ENCODE peak calls at places on chromosomes 16 and 17, in four cellular contexts. V is Caco-2, U is neural progenitor cell, J is body of pancreas. P is an unnamed sample. For H3K4me1, the result is how much of the 10 kb centered on the place peaks cover.

GRCh38 chr16:55257971-55258613 is 65.9 kb upstream of the IRX6 start:
- DNase-seq in U (peak), J (peak), V (peak), P (peak)

GRCh38 chr16:77657016-77657415 is 65.3 kb upstream of the NUDT7 start:
- DNase-seq in V (peak), U (peak), J (no peak), P (no peak)

GRCh38 chr17:41734949-41735313 is 488 bp upstream of the HAP1 start:
- DNase-seq in J (no peak), V (no peak), U (peak), P (peak)

GRCh38 chr17:7019839-7020519 is 2.9 kb upstream of the BCL6B start:
- DNase-seq in V (no peak), J (peak), U (peak), P (peak)

GRCh38 chr17:55056530-55056929 is 88.0 kb downstream of the STXBP4 start:
- DNase-seq in J (peak), V (no peak), U (no peak), P (peak)

GRCh38 chr17:74354123-74354522 is 7.5 kb downstream of the BTBD17 start:
- DNase-seq in J (no peak), V (no peak), U (peak), P (peak)

GRCh38 chr16:56424404-56424765 is 960 bp downstream of the AMFR start:
- DNase-seq in J (no peak), U (no peak), V (no peak), P (no peak)

GRCh38 chr17:39928868-39929651 is 1.5 kb downstream of the LRRC3C start:
- DNase-seq in J (no peak), U (no peak), V (no peak), P (no peak)

GRCh38 chr17:81003711-81004335 is 12.2 kb downstream of the CHMP6 start:
- DNase-seq in V (no peak), J (peak), U (peak), P (peak)

GRCh38 chr16:66070140-66070887 is 296.2 kb upstream of the CDH5 start:
- DNase-seq in J (peak), U (no peak), V (no peak), P (peak)

DNA sequence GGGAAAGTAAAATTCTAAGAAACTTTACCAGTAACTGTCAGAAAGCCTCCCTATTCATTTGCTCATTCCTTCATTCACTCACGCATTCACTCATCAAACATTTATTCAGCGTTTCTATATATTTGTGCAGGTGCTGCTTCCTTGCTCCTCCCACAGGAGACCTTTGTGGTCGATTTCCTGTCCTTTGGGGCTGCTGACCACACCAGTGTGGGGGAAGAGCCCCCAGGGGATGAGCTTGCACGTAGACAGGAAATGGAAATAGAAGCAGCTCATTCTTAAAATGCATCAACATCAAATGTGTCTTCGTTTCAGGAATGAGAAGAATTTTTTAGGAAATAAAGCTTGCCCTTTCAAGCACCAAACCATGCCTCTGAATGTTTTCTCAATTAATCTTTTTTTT is 9.6 kb downstream of the PIK3R6 start:
- DNase-seq in U (no peak), J (no peak), V (no peak), P (no peak)
- H3K4me1 ChIP-seq in U (under half), J (under half), V (under half), P (under half)

DNA sequence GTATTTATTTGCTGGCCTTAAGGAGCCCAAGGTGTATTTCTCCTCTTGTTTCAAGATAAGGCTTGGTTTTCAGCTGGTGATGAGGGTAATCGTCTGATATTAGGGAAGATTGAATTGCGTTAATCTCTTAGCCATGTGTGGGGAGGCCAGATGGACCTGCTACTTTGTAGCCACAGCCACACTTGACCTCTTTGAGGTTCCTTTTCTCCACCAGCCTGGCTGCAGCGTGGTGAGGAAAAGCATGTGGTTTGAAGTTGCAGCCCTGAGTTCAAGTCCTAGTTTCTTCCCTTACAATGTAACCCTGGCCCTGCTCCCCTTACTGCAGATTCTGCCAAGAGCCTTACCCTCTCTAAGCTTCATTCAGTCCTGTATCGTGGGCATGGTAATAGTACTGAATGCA is 3.1 kb downstream of the MINK1 start:
- DNase-seq in J (no peak), V (no peak), U (no peak), P (no peak)
- H3K4me1 ChIP-seq in J (under half), V (under half), U (under half), P (half or more)

DNA sequence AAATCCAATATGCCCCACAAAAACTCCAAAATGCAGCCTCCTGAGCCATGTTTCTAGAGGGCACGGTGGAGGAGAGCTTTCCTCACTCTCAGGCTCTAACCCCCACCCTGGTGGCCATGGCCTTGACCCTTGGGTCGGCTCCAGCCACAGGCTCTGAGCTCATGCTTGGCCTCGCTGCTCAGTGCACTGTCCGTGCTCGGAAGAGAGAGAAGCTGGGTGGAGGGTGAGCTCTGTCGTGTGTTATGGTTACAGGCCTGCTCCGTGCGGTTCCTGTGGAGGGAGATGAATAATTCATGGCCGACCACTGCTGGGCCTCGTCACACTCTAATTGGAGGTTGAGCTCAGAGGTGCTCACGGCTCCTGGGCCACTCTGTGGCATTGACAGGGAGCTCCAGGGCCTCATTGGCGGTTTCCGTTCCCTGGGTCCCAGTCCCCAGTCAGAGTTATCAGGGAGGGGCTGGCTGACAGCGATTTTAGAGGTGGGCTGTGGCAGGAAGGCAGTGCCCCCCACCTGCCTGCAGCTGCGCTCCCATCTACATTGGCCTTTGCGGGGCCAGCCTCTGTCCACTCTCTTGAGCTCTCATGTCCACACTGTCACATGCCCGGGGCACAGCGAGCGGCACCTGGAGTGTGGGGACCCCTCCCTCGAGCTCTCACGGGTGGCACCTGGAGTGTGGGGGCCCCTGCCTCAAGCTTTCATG is 24.9 kb downstream of the ACSF3 start:
- DNase-seq in U (no peak), V (no peak), J (no peak), P (no peak)
- H3K4me1 ChIP-seq in U (under half), V (under half), J (under half), P (under half)

DNA sequence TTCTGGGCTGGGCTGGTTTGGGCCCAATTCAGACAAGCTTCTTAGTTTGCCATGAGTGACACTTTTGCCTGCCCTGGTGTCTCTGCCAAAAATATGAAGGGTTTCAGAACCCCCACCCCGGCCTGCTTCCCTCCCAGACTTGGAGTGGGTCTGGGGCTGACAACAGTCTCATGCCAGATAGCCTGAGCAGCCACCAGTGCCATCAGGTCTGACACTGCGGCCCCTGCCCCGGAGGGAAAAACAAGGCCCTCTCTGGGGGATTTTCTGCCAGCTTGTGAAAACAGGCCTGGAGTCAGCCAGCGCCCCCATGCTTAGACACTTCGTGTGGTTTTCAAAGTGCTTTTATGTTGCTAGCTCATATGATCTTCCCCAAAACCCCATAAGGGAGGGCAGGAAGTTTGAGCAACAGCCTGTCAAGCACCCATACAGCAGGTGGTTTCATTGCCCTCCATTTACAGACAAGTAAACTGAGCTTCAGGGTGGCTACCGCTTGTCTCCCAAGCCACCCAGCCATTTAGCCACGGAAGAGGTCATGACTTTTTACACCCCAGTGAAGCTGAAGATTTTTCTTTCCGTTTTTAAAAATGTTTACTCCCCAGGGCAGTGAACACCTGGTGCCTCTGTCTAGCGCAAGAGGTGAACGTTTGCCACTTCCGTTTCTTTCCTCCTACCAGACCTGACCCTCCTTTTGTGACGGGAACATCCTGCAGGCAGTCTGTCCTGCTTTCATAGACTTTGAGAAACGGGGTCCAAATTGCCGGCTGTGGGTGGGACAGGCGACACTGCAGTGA is 300.6 kb downstream of the SEC14L1 start:
- DNase-seq in J (no peak), U (no peak), V (no peak), P (no peak)
- H3K4me1 ChIP-seq in J (under half), U (under half), V (under half), P (half or more)

GRCh38 chr16:70749681-70750601 is 51.0 kb downstream of the VAC14 start:
- DNase-seq in U (peak), V (no peak), J (peak), P (no peak)

GRCh38 chr16:70746040-70746707 is 54.8 kb downstream of the VAC14 start:
- DNase-seq in U (no peak), J (peak), V (no peak), P (peak)

GRCh38 chr16:70746708-70747424 is 54.1 kb downstream of the VAC14 start:
- DNase-seq in J (peak), U (no peak), V (peak), P (no peak)

GRCh38 chr16:70749006-70749678 is 51.8 kb downstream of the VAC14 start:
- DNase-seq in V (no peak), J (no peak), U (no peak), P (peak)

DNA sequence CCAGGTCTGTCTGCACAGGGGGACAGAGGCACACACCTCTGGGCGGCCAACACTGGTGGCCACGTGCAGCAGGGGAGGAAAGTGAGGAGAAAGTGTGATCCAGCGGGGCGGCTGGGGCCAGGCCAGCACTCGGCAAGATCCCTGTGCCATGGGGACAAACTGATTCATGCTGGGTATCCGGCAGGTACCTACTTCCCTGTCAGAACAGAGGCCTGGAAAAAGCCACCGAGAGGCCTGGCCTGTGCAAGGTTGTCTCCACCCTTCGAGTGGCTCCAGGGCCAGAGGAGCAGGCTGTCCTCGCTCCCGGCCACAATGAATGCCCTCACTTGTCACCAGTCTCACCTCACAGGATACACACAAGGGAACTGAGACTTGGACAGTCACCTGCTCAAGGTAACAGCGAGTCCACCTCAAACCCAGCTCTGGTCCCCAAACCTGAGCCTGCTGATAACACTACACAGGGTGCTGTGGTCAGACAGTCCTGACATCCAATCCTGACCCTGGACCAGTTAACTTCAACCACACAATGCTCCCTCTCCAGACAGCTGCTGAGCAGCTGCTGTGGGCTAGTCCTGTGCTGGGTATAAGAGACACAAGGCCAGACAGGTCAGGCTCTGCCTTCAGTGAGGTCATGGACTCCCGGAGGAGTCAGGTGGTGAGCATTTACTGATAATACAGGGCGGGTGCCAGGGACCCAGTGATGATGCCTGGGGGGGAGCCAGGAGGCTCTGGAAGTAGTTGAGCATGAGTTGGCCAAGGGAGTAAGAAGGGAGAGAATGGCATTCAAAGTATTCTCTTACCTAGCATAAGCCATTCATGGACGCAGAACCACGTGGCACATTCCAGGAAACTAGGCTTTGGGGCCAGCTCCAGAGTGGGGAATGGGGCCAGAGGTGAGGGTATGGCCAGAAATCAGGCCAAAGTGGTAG is 53.0 kb downstream of the VAC14 start:
- DNase-seq in J (no peak), U (no peak), V (peak), P (peak)
- H3K4me1 ChIP-seq in J (half or more), U (under half), V (under half), P (half or more)

DNA sequence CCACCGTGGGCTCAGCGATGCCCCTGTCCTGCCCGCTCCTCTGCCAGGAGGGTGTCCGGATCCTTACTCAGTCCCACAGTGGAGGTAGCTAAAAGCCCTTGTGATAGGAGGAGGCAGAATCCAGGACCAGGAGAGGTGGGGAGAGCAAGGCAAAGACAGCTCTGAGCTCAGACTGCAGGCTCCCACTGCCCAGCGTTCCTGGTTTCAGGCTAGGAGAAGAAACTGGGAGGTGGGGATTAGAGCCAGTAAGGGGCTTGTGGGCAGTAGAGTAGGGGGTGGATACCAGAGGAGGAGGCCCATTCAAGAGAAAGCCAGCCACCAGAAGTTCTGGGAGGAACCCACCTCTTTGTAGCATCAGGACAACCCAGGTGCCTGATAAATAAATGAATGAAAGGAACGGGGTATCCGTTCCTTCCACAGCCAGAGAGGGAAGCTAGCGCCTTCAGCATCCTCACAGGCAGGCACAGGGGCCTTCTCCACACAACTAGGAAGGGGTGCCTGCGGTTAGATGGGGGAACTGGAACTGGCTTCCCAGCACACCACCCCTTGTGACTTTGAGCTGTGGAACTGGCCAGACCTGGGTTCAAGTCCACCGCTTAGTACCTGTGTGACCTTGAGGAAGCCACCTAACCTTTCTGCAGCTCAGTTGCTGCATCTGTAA is 2.3 kb downstream of the IL21R start:
- DNase-seq in J (no peak), V (no peak), U (no peak), P (no peak)
- H3K4me1 ChIP-seq in J (under half), V (under half), U (under half), P (half or more)

GRCh38 chr16:8703693-8704092 is 29.3 kb downstream of the ABAT start:
- DNase-seq in U (no peak), V (no peak), J (no peak), P (no peak)

GRCh38 chr16:8708546-8708945 is 34.1 kb downstream of the ABAT start:
- DNase-seq in U (no peak), J (no peak), V (no peak), P (no peak)

GRCh38 chr16:8704098-8704497 is 29.7 kb downstream of the ABAT start:
- DNase-seq in V (no peak), J (no peak), U (no peak), P (no peak)
- H3K4me1 ChIP-seq in V (under half), J (under half), U (under half), P (under half)

DNA sequence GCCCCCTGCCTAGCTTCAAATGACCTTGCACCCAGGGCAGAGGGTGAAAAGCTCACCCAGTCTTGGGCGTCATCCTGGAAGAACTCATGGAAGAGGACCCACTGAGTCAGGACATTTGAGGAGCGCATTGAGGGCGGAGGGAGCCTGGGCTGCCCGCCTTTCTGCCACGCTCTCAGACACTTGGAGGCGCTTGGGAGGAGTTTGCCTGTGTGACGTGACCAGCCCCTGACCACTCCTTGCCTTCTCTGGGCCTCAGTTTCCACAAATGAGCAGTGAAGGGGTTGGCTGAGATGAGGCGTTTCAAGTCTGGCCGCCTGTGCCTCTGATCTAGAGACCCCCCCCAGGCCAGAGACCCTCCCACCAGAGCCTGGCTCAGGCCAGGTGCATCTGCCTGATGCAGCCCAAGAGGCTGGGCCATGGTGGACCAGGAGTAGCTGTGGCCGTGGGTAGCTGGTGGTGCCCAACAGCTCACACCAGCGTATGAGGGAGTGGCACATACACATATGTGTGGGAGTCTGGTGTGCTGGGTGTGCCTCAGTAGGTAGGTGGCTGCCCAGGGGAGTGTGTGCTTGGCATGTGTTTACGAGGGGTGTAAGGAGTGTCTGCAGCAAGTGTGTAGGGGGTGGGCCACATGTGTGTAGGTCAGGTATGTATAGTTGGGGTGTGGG is 80.2 kb upstream of the TOB1 start:
- DNase-seq in V (peak), U (no peak), J (no peak), P (no peak)
- H3K4me1 ChIP-seq in V (under half), U (under half), J (half or more), P (under half)

GRCh38 chr16:27322858-27323780 is 9.3 kb downstream of the IL4R start:
- DNase-seq in U (no peak), J (peak), V (peak), P (no peak)

GRCh38 chr16:27325736-27326135 is 12.0 kb downstream of the IL4R start:
- DNase-seq in J (no peak), U (no peak), V (no peak), P (no peak)

GRCh38 chr16:27326251-27326650 is 12.5 kb downstream of the IL4R start:
- DNase-seq in J (no peak), U (no peak), V (no peak), P (no peak)

GRCh38 chr16:27324851-27325301 is 11.1 kb downstream of the IL4R start:
- DNase-seq in J (no peak), U (peak), V (no peak), P (no peak)

DNA sequence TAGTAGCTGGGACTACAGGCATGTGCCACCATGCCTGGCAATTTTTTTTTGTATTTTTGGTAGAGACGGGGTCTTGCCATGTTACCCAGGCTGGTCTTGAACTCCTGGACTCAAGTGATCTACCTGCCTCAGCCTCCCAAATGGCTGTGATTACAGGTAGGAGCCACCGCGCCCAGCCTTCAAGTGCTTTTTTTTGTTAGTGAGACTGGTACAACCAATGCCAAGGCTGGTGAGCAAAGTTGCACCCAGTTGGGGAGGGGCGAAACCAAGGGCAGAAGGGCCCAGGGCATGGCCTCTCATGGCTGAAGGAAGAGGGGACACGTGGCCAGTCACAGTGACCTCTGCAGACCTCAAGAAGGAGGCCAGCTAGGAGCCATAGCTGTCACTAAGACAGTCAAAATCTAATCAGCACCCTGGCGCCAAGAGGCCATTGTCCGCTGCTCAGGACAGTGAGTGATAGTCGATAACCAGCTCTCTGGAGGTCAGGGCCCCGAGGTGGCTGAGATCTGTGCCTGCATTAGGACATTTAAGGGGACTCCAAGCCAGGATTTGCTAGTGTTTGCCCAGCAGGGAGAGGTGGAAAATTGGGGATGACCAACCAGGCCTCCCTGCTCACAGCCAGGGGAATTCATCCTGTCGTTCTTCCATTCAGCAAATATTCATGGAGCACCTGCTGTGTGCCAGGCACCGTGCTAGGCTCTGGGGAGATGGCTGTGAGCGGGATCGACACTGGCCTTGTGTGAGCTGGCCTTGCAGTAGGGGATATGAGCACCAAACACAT is 10.2 kb downstream of the IL4R start:
- DNase-seq in U (no peak), J (no peak), V (no peak), P (no peak)
- H3K4me1 ChIP-seq in U (under half), J (half or more), V (under half), P (half or more)